ENCODE peak calls at places on chromosomes 2 and 18, in eight cellular contexts. L, A, K, S, J, P, Z and I are unnamed samples.

GRCh38 chr2:48197618-48198017 is 291.3 kb upstream of the FBXO11 start:
- DNase-seq in L (no peak), A (no peak), K (no peak), S (no peak), J (no peak), P (no peak), Z (no peak), I (no peak)

GRCh38 chr2:161200327-161200726 is 40.1 kb downstream of the TANK start:
- DNase-seq in L (no peak), A (no peak), K (no peak), S (no peak), J (no peak), P (no peak), Z (no peak), I (no peak)

GRCh38 chr2:62578837-62579640 is 73.0 kb upstream of the TMEM17 start:
- DNase-seq in L (peak; percentile 87), A (no peak), K (no peak), S (peak; percentile 20), J (no peak), P (no peak), Z (peak; percentile 73), I (peak; percentile 42)

GRCh38 chr2:64699712-64700111 is 46.0 kb upstream of the SERTAD2 start:
- DNase-seq in L (no peak), A (no peak), K (no peak), S (no peak), J (no peak), P (no peak), Z (no peak), I (no peak)

GRCh38 chr2:223069465-223069864 is 17.5 kb downstream of the KCNE4 start:
- DNase-seq in L (no peak), A (no peak), K (no peak), S (no peak), J (no peak), P (no peak), Z (no peak), I (no peak)

GRCh38 chr18:45874501-45875184 is 49.2 kb downstream of the SIGLEC15 start:
- DNase-seq in L (peak; percentile 24), A (no peak), K (no peak), S (peak; percentile 56), J (no peak), P (no peak), Z (peak; percentile 42), I (no peak)

GRCh38 chr2:214069254-214069653 is 341.6 kb upstream of the VWC2L start:
- DNase-seq in L (peak; percentile 93), A (no peak), K (no peak), S (no peak), J (no peak), P (no peak), Z (peak; percentile 96), I (no peak)

GRCh38 chr2:85265304-85265703 is 62.5 kb downstream of the TGOLN2 start:
- DNase-seq in L (no peak), A (no peak), K (no peak), S (no peak), J (peak; percentile 76), P (no peak), Z (no peak), I (no peak)

GRCh38 chr2:278312-278932 is 9.5 kb downstream of the ALKAL2 start:
- DNase-seq in L (no peak), A (no peak), K (no peak), S (no peak), J (no peak), P (no peak), Z (no peak), I (no peak)

GRCh38 chr2:232689152-232689910 is 7.8 kb upstream of the GIGYF2 start:
- DNase-seq in L (peak; percentile 40), A (no peak), K (no peak), S (no peak), J (peak; percentile 65), P (no peak), Z (peak; percentile 48), I (no peak)

GRCh38 chr2:188050716-188051115 is 241.0 kb upstream of the GULP1 start:
- DNase-seq in L (no peak), A (no peak), K (no peak), S (no peak), J (no peak), P (no peak), Z (no peak), I (no peak)

GRCh38 chr18:9701604-9702324 is 6.3 kb upstream of the RAB31 start:
- DNase-seq in L (no peak), A (no peak), K (no peak), S (no peak), J (no peak), P (no peak), Z (no peak), I (no peak)

GRCh38 chr2:160427629-160428424 is 65.8 kb downstream of the RBMS1 start:
- DNase-seq in L (peak; percentile 87), A (no peak), K (no peak), S (peak; percentile 70), J (no peak), P (no peak), Z (peak; percentile 63), I (no peak)

GRCh38 chr2:197453914-197454398 is 604 bp downstream of the COQ10B start:
- DNase-seq in L (peak; percentile 96), A (peak; percentile 92), K (peak; percentile 70), S (peak; percentile 17), J (no peak), P (no peak), Z (no peak), I (no peak)

GRCh38 chr18:54558609-54559585 is 32.1 kb upstream of the DYNAP start:
- DNase-seq in L (peak; percentile 3), A (no peak), K (no peak), S (peak; percentile 37), J (no peak), P (no peak), Z (no peak), I (no peak)

GRCh38 chr2:31335921-31336570 is 78.5 kb downstream of the XDH start:
- DNase-seq in L (peak; percentile 86), A (no peak), K (no peak), S (no peak), J (no peak), P (no peak), Z (peak; percentile 51), I (no peak)

GRCh38 chr18:23213200-23213599 is 77.9 kb downstream of the CABLES1 start:
- DNase-seq in L (no peak), A (no peak), K (no peak), S (no peak), J (no peak), P (no peak), Z (no peak), I (no peak)

GRCh38 chr2:43009448-43009847 is 217.0 kb downstream of the ZFP36L2 start:
- DNase-seq in L (no peak), A (no peak), K (no peak), S (no peak), J (no peak), P (no peak), Z (no peak), I (no peak)

GRCh38 chr18:33576999-33577687 is 876 bp upstream of the ASXL3 start:
- DNase-seq in L (no peak), A (no peak), K (no peak), S (no peak), J (no peak), P (no peak), Z (no peak), I (no peak)

GRCh38 chr2:173881466-173881865 is 83.7 kb downstream of the SP3 start:
- DNase-seq in L (peak; percentile 7), A (no peak), K (no peak), S (no peak), J (no peak), P (no peak), Z (no peak), I (no peak)

GRCh38 chr2:5894355-5894754 is 202.2 kb downstream of the SOX11 start:
- DNase-seq in L (no peak), A (no peak), K (no peak), S (no peak), J (no peak), P (no peak), Z (no peak), I (no peak)

GRCh38 chr2:18829976-18830375 is 240.6 kb upstream of the NT5C1B start:
- DNase-seq in L (no peak), A (no peak), K (no peak), S (no peak), J (no peak), P (no peak), Z (no peak), I (no peak)

GRCh38 chr2:117686699-117687098 is 127.8 kb upstream of the DDX18 start:
- DNase-seq in L (no peak), A (no peak), K (no peak), S (peak; percentile 73), J (no peak), P (no peak), Z (no peak), I (no peak)

GRCh38 chr18:58541137-58541788 is 87.6 kb downstream of the ALPK2 start:
- DNase-seq in L (peak; percentile 44), A (no peak), K (no peak), S (peak; percentile 44), J (no peak), P (no peak), Z (peak; percentile 34), I (no peak)

GRCh38 chr2:7034313-7034712 is 117.1 kb downstream of the RNF144A start:
- DNase-seq in L (no peak), A (no peak), K (no peak), S (no peak), J (no peak), P (no peak), Z (peak; percentile 15), I (no peak)

GRCh38 chr2:134668821-134669220 is 50.0 kb downstream of the TMEM163 start:
- DNase-seq in L (no peak), A (no peak), K (peak; percentile 40), S (no peak), J (no peak), P (no peak), Z (no peak), I (peak; percentile 78)

GRCh38 chr2:213296270-213296669 is 12.0 kb downstream of the SPAG16 start:
- DNase-seq in L (no peak), A (no peak), K (no peak), S (no peak), J (no peak), P (no peak), Z (no peak), I (no peak)

GRCh38 chr2:168567840-168568239 is 111.8 kb downstream of the CERS6 start:
- DNase-seq in L (no peak), A (no peak), K (no peak), S (no peak), J (no peak), P (no peak), Z (no peak), I (no peak)
- H3K27ac ChIP-seq in L (no peak overlapping the region), A (no peak overlapping the region), K (no peak overlapping the region), S (no peak overlapping the region), J (peak overlapping the region; percentile 84), P (no peak overlapping the region), Z (no peak overlapping the region), I (no peak overlapping the region)

GRCh38 chr18:78125497-78125896 is 854.1 kb upstream of the SALL3 start:
- DNase-seq in L (no peak), A (no peak), K (no peak), S (no peak), J (no peak), P (no peak), Z (no peak), I (no peak)
- H3K27ac ChIP-seq in L (no peak overlapping the region), A (no peak overlapping the region), K (no peak overlapping the region), S (no peak overlapping the region), J (no peak overlapping the region), P (no peak overlapping the region), Z (no peak overlapping the region), I (no peak overlapping the region)

GRCh38 chr2:241576293-241576654 is 17.7 kb downstream of the BOK start:
- DNase-seq in L (no peak), A (peak; percentile 68), K (no peak), S (no peak), J (peak; percentile 13), P (no peak), Z (no peak), I (no peak)
- H3K27ac ChIP-seq in L (no peak overlapping the region), A (no peak overlapping the region), K (no peak overlapping the region), S (no peak overlapping the region), J (no peak overlapping the region), P (no peak overlapping the region), Z (no peak overlapping the region), I (no peak overlapping the region)

GRCh38 chr2:190353537-190353899 is 10.1 kb downstream of the INPP1 start:
- DNase-seq in L (no peak), A (no peak), K (no peak), S (no peak), J (no peak), P (no peak), Z (no peak), I (no peak)
- H3K27ac ChIP-seq in L (no peak overlapping the region), A (no peak overlapping the region), K (peak overlapping the region; percentile 32), S (no peak overlapping the region), J (peak overlapping the region; percentile 41), P (peak overlapping the region; percentile 72), Z (no peak overlapping the region), I (peak overlapping the region; percentile 65)